ENCODE peak calls at places on chromosomes 2 and 18, in eight cellular contexts. F is iPS DF 6.9; L is psoas muscle; D is uterus; H is colonic mucosa; J is CD8-positive, alpha-beta T cell; G is IMR-90; T is thoracic aorta. E is an unnamed sample.

GRCh38 chr2:166375736-166376487 is at the start of gene SCN9A:
- DNase-seq in G (peak; percentile 72), L (peak; percentile 69), D (peak; percentile 28), T (peak; percentile 2), H (peak; percentile 87), J (no peak), F (peak; percentile 54), E (peak; percentile 91)

GRCh38 chr2:207320381-207321159 is 154.8 kb upstream of the KLF7 start:
- DNase-seq in F (no peak), T (no peak), L (no peak), G (peak; percentile 45), H (no peak), J (no peak), D (no peak), E (no peak)

GRCh38 chr2:120034027-120034426 is 21.1 kb downstream of the EPB41L5 start:
- DNase-seq in L (no peak), F (no peak), G (no peak), J (no peak), D (no peak), T (no peak), H (no peak), E (no peak)

GRCh38 chr18:39801848-39802247 is 2153.2 kb upstream of the PIK3C3 start:
- DNase-seq in H (no peak), G (no peak), T (no peak), F (no peak), L (no peak), D (no peak), J (no peak), E (no peak)

GRCh38 chr18:31740180-31740579 is 20.5 kb downstream of the SLC25A52 start:
- DNase-seq in H (no peak), T (no peak), G (no peak), F (no peak), D (no peak), J (no peak), L (no peak), E (no peak)

GRCh38 chr18:80108739-80109675 is at the start of gene ADNP2:
- DNase-seq in H (peak; percentile 83), F (peak; percentile 91), T (peak; percentile 89), J (peak; percentile 73), D (peak; percentile 76), G (peak; percentile 96), L (peak; percentile 78), E (peak; percentile 96)

GRCh38 chr2:120830096-120830830 is 94.6 kb downstream of the GLI2 start:
- DNase-seq in D (no peak), F (no peak), J (no peak), H (no peak), T (no peak), G (no peak), L (no peak), E (no peak)

GRCh38 chr18:62128157-62128556 is 58.7 kb downstream of the PIGN start:
- DNase-seq in D (no peak), L (no peak), T (no peak), H (no peak), F (no peak), G (peak; percentile 61), J (no peak), E (no peak)

GRCh38 chr18:63545094-63545493 is 2.9 kb downstream of the SERPINB12 start:
- DNase-seq in D (no peak), L (no peak), J (no peak), G (no peak), F (no peak), T (no peak), H (no peak), E (no peak)

GRCh38 chr2:40448476-40449079 is 3.3 kb downstream of the SLC8A1 start:
- DNase-seq in T (no peak), G (peak; percentile 52), J (no peak), D (no peak), F (no peak), L (no peak), H (no peak), E (peak; percentile 56)

GRCh38 chr2:67544286-67544685 is 147.2 kb downstream of the ETAA1 start:
- DNase-seq in G (no peak), L (no peak), J (no peak), H (no peak), F (no peak), T (no peak), D (no peak), E (no peak)

GRCh38 chr2:41870948-41871522 is 176.8 kb upstream of the PKDCC start:
- DNase-seq in L (no peak), T (no peak), G (no peak), H (no peak), F (peak; percentile 18), D (no peak), J (no peak), E (peak; percentile 37)

GRCh38 chr18:33749831-33750230 is 171.8 kb downstream of the ASXL3 start:
- DNase-seq in D (no peak), H (no peak), T (no peak), F (no peak), L (no peak), J (no peak), G (no peak), E (no peak)

GRCh38 chr2:108370080-108370479 is 7.7 kb upstream of the SULT1C4 start:
- DNase-seq in F (no peak), H (no peak), L (no peak), T (no peak), J (no peak), D (no peak), G (peak; percentile 71), E (no peak)

GRCh38 chr2:20438334-20439192 is 8.3 kb upstream of the RHOB start:
- DNase-seq in J (no peak), T (no peak), L (no peak), H (no peak), D (no peak), F (no peak), G (peak; percentile 94), E (peak; percentile 2)

GRCh38 chr18:55779711-55780590 is 192.0 kb upstream of the TCF4 start:
- DNase-seq in F (no peak), D (peak; percentile 47), J (no peak), G (peak; percentile 30), H (no peak), T (no peak), L (peak; percentile 45), E (peak; percentile 38)

GRCh38 chr2:290090-290722 is 2.3 kb upstream of the ALKAL2 start:
- DNase-seq in F (no peak), L (peak; percentile 68), H (peak; percentile 75), G (peak; percentile 78), D (peak; percentile 85), T (no peak), J (peak; percentile 56), E (peak; percentile 88)

GRCh38 chr2:44766777-44767176 is 174.7 kb upstream of the SIX3 start:
- DNase-seq in H (no peak), G (no peak), J (no peak), T (no peak), F (no peak), D (no peak), L (no peak), E (no peak)

GRCh38 chr2:172082105-172082943 is 3.0 kb upstream of the DLX1 start:
- DNase-seq in G (no peak), D (no peak), L (no peak), T (no peak), F (no peak), J (no peak), H (no peak), E (no peak)

GRCh38 chr18:78849458-78849857 is 130.2 kb upstream of the SALL3 start:
- DNase-seq in L (no peak), G (no peak), H (no peak), F (no peak), J (no peak), D (no peak), T (no peak), E (no peak)

GRCh38 chr2:70904371-70905216 is 31.1 kb upstream of the ATP6V1B1 start:
- DNase-seq in J (no peak), F (no peak), D (no peak), T (no peak), G (no peak), L (no peak), H (no peak), E (no peak)

DNA sequence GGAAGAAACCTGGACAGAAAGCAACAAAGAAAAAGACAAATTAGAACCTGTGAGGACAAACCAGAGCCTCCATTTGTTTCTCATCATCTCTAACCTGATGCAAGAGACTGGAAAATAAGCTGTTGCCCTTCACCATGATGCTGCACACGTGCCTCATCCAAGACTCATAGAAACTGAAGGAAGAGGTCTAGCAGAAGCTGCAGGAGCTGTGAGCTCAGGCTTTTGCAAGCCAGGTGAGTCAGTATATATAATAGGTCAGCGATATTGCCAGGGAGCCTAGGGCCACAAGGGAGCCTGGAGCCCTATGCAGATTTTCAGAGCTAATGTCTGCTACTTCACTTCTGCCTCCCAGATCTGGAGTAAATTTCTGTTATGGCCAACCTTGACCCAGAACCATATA is 163.1 kb downstream of the LNPK start:
- DNase-seq in G (no peak), F (no peak), J (no peak), H (no peak), D (no peak), L (no peak), T (no peak), E (no peak)
- H3K27ac ChIP-seq in G (no peak overlapping the region), F (no peak overlapping the region), J (no peak overlapping the region), H (no peak overlapping the region), D (no peak overlapping the region), L (no peak overlapping the region), T (no peak overlapping the region), E (no peak overlapping the region)

GRCh38 chr18:48934708-48935432 is 15.9 kb downstream of the SMAD7 start:
- DNase-seq in J (no peak), L (peak; percentile 83), H (no peak), F (no peak), G (no peak), D (no peak), T (no peak), E (no peak)
- H3K36me3 ChIP-seq in J (no peaks in the 10 kb centered on the region), L (no peaks in the 10 kb centered on the region), H (no peaks in the 10 kb centered on the region), F (no peaks in the 10 kb centered on the region), G (peaks cover 14% of the 10 kb centered on the region), D (no peaks in the 10 kb centered on the region), T (no peaks in the 10 kb centered on the region), E (peaks cover 57% of the 10 kb centered on the region)

GRCh38 chr2:10122500-10123280 is at the start of gene RRM2:
- DNase-seq in G (peak; percentile 87), L (peak; percentile 91), J (peak; percentile 87), D (peak; percentile 89), H (peak; percentile 96), F (peak; percentile 87), T (peak; percentile 74), E (peak; percentile 99)

GRCh38 chr2:10126627-10127026 is 4.1 kb downstream of the RRM2 start:
- DNase-seq in H (no peak), J (no peak), T (no peak), G (peak; percentile 83), D (no peak), F (no peak), L (no peak), E (no peak)

GRCh38 chr2:10123281-10123680 is 742 bp downstream of the RRM2 start:
- DNase-seq in L (no peak), H (no peak), T (no peak), D (no peak), J (no peak), G (no peak), F (no peak), E (no peak)

GRCh38 chr2:10125842-10126596 is 3.5 kb downstream of the RRM2 start:
- DNase-seq in H (no peak), D (no peak), G (no peak), F (no peak), T (no peak), L (no peak), J (no peak), E (no peak)

GRCh38 chr2:10124538-10125045 is 2.1 kb downstream of the RRM2 start:
- DNase-seq in F (no peak), D (no peak), J (peak; percentile 32), T (no peak), G (peak; percentile 82), L (no peak), H (peak; percentile 71), E (no peak)
- H3K4me3 ChIP-seq in F (no peak overlapping the region), D (no peak overlapping the region), J (no peak overlapping the region), T (no peak overlapping the region), G (no peak overlapping the region), L (no peak overlapping the region), H (no peak overlapping the region), E (peak overlapping the region; percentile 68)

GRCh38 chr2:237688081-237688480 is 60.7 kb downstream of the LRRFIP1 start:
- DNase-seq in F (no peak), J (no peak), G (no peak), L (no peak), D (no peak), T (no peak), H (no peak), E (no peak)
- H3K27ac ChIP-seq in F (no peak overlapping the region), J (peak overlapping the region; percentile 88), G (peak overlapping the region; percentile 71), L (peak overlapping the region; percentile 86), D (peak overlapping the region; percentile 99), T (peak overlapping the region; percentile 98), H (peak overlapping the region; percentile 69), E (no peak overlapping the region)